ENCODE peak calls at places on chromosome 2, in five cellular contexts. One of them, this sample, is unnamed.

GRCh38 chr2:30790879-30791278 is 16.4 kb downstream of the CAPN13 start:
- DNase-seq in progenitor cell of endocrine pancreas: no peak
- DNase-seq in cardiac muscle cell: no peak
- DNase-seq in CD8-positive, alpha-beta T cell: no peak
- DNase-seq in fibroblast of villous mesenchyme: no peak
- DNase-seq in this sample: no peak

GRCh38 chr2:112251211-112251721 is 3.6 kb downstream of the ZC3H8 start:
- DNase-seq in progenitor cell of endocrine pancreas: no peak
- DNase-seq in cardiac muscle cell: no peak
- DNase-seq in CD8-positive, alpha-beta T cell: no peak
- DNase-seq in fibroblast of villous mesenchyme: peak
- DNase-seq in this sample: no peak

GRCh38 chr2:28658369-28658768 is 93.3 kb upstream of the PPP1CB start:
- DNase-seq in progenitor cell of endocrine pancreas: no peak
- DNase-seq in cardiac muscle cell: peak
- DNase-seq in CD8-positive, alpha-beta T cell: no peak
- DNase-seq in fibroblast of villous mesenchyme: peak
- DNase-seq in this sample: no peak

GRCh38 chr2:18492721-18493120 is 67.7 kb downstream of the RDH14 start:
- DNase-seq in progenitor cell of endocrine pancreas: no peak
- DNase-seq in cardiac muscle cell: no peak
- DNase-seq in CD8-positive, alpha-beta T cell: no peak
- DNase-seq in fibroblast of villous mesenchyme: no peak
- DNase-seq in this sample: no peak

GRCh38 chr2:28217042-28217740 is 175.5 kb upstream of the FOSL2 start:
- DNase-seq in progenitor cell of endocrine pancreas: no peak
- DNase-seq in cardiac muscle cell: no peak
- DNase-seq in CD8-positive, alpha-beta T cell: no peak
- DNase-seq in fibroblast of villous mesenchyme: no peak
- DNase-seq in this sample: no peak

GRCh38 chr2:1675633-1676032 is 68.7 kb downstream of the PXDN start:
- DNase-seq in progenitor cell of endocrine pancreas: no peak
- DNase-seq in cardiac muscle cell: peak
- DNase-seq in CD8-positive, alpha-beta T cell: peak
- DNase-seq in fibroblast of villous mesenchyme: peak
- DNase-seq in this sample: no peak

GRCh38 chr2:207188601-207189000 is 22.9 kb upstream of the KLF7 start:
- DNase-seq in progenitor cell of endocrine pancreas: no peak
- DNase-seq in cardiac muscle cell: peak
- DNase-seq in CD8-positive, alpha-beta T cell: no peak
- DNase-seq in fibroblast of villous mesenchyme: peak
- DNase-seq in this sample: no peak

GRCh38 chr2:133886735-133887675 is 318.7 kb upstream of the NCKAP5 start:
- DNase-seq in progenitor cell of endocrine pancreas: peak
- DNase-seq in cardiac muscle cell: peak
- DNase-seq in CD8-positive, alpha-beta T cell: peak
- DNase-seq in fibroblast of villous mesenchyme: peak
- DNase-seq in this sample: no peak

GRCh38 chr2:120978359-120979050 is 242.8 kb downstream of the GLI2 start:
- DNase-seq in progenitor cell of endocrine pancreas: no peak
- DNase-seq in cardiac muscle cell: no peak
- DNase-seq in CD8-positive, alpha-beta T cell: no peak
- DNase-seq in fibroblast of villous mesenchyme: peak
- DNase-seq in this sample: peak

GRCh38 chr2:71664161-71664560 is 210.8 kb downstream of the DYSF start:
- DNase-seq in progenitor cell of endocrine pancreas: no peak
- DNase-seq in cardiac muscle cell: no peak
- DNase-seq in CD8-positive, alpha-beta T cell: no peak
- DNase-seq in fibroblast of villous mesenchyme: no peak
- DNase-seq in this sample: no peak

GRCh38 chr2:96156011-96156820 is 11.0 kb upstream of the DUSP2 start:
- DNase-seq in progenitor cell of endocrine pancreas: no peak
- DNase-seq in cardiac muscle cell: no peak
- DNase-seq in CD8-positive, alpha-beta T cell: no peak
- DNase-seq in fibroblast of villous mesenchyme: no peak
- DNase-seq in this sample: no peak

GRCh38 chr2:72033636-72034035 is 114.0 kb downstream of the CYP26B1 start:
- DNase-seq in progenitor cell of endocrine pancreas: no peak
- DNase-seq in cardiac muscle cell: peak
- DNase-seq in CD8-positive, alpha-beta T cell: no peak
- DNase-seq in fibroblast of villous mesenchyme: no peak
- DNase-seq in this sample: no peak

GRCh38 chr2:225573603-225574002 is 174.1 kb downstream of the NYAP2 start:
- DNase-seq in progenitor cell of endocrine pancreas: no peak
- DNase-seq in cardiac muscle cell: no peak
- DNase-seq in CD8-positive, alpha-beta T cell: no peak
- DNase-seq in fibroblast of villous mesenchyme: no peak
- DNase-seq in this sample: no peak

GRCh38 chr2:120175000-120175581 is 48.1 kb downstream of the TMEM185B start:
- DNase-seq in progenitor cell of endocrine pancreas: no peak
- DNase-seq in cardiac muscle cell: peak
- DNase-seq in CD8-positive, alpha-beta T cell: no peak
- DNase-seq in fibroblast of villous mesenchyme: peak
- DNase-seq in this sample: no peak

GRCh38 chr2:190267302-190267701 is 52.3 kb downstream of the HIBCH start:
- DNase-seq in progenitor cell of endocrine pancreas: no peak
- DNase-seq in cardiac muscle cell: peak
- DNase-seq in CD8-positive, alpha-beta T cell: no peak
- DNase-seq in fibroblast of villous mesenchyme: peak
- DNase-seq in this sample: no peak

GRCh38 chr2:116747103-116747502 is 1067.4 kb upstream of the DDX18 start:
- DNase-seq in progenitor cell of endocrine pancreas: no peak
- DNase-seq in cardiac muscle cell: no peak
- DNase-seq in CD8-positive, alpha-beta T cell: no peak
- DNase-seq in fibroblast of villous mesenchyme: no peak
- DNase-seq in this sample: no peak

GRCh38 chr2:88671786-88672427 is 19.6 kb upstream of the RPIA start:
- DNase-seq in progenitor cell of endocrine pancreas: no peak
- DNase-seq in cardiac muscle cell: peak
- DNase-seq in CD8-positive, alpha-beta T cell: no peak
- DNase-seq in fibroblast of villous mesenchyme: peak
- DNase-seq in this sample: no peak

GRCh38 chr2:154623819-154624218 is 74.7 kb upstream of the KCNJ3 start:
- DNase-seq in progenitor cell of endocrine pancreas: peak
- DNase-seq in cardiac muscle cell: peak
- DNase-seq in CD8-positive, alpha-beta T cell: no peak
- DNase-seq in fibroblast of villous mesenchyme: peak
- DNase-seq in this sample: no peak

GRCh38 chr2:62817348-62817747 is 111.8 kb downstream of the EHBP1 start:
- DNase-seq in progenitor cell of endocrine pancreas: no peak
- DNase-seq in cardiac muscle cell: no peak
- DNase-seq in CD8-positive, alpha-beta T cell: no peak
- DNase-seq in fibroblast of villous mesenchyme: no peak
- DNase-seq in this sample: no peak

GRCh38 chr2:149611100-149611820 is 23.7 kb upstream of the MMADHC start:
- DNase-seq in progenitor cell of endocrine pancreas: no peak
- DNase-seq in cardiac muscle cell: no peak
- DNase-seq in CD8-positive, alpha-beta T cell: no peak
- DNase-seq in fibroblast of villous mesenchyme: no peak
- DNase-seq in this sample: no peak

GRCh38 chr2:225103737-225104141 is 61.5 kb upstream of the DOCK10 start:
- DNase-seq in progenitor cell of endocrine pancreas: no peak
- DNase-seq in cardiac muscle cell: peak
- DNase-seq in CD8-positive, alpha-beta T cell: no peak
- DNase-seq in fibroblast of villous mesenchyme: peak
- DNase-seq in this sample: no peak

DNA sequence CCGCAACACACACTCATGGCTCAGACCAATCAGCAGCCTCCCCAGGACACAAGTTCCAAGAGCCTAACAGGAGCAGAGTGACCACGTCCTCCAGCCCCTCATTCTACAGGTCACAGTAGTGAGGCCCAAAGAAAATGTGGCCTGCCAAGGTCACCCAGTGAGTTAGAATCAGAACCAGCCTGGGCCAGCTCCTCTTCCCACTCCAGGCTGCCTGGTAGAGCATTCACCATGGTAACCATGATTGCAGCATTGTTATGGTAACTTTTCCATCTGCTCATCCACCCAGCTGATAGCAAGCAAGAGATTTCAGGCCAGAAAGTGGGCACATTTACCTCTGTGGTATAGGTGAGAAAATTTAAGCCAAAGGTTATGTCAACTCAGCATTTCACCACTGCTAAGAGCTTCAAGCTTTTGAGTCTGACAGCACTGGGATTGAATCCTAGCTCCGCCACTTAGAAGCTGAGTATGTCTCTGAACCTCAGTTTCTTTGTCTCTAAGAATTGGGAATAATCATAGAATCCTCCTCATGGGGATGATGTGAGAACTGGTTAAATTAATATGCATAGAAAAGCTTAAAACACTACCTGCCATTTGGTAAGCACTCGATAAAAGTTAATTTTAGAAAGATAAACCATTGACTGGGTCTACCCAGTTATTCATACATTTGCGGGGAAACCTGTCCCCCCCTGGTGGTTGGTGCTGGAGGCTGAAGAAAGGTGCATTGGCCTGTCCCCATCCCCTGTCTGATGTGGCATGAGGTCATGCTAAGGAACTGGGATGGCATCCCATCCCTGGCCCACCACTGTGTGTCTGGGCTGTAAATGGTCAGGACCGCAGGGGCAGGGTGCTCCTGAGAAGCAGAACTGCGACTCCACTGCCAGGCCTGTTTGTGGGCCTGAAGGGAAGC is 181.5 kb downstream of the KLHL29 start:
- DNase-seq in progenitor cell of endocrine pancreas: no peak
- DNase-seq in cardiac muscle cell: no peak
- DNase-seq in CD8-positive, alpha-beta T cell: peak
- DNase-seq in fibroblast of villous mesenchyme: peak
- DNase-seq in this sample: no peak
- TF ChIP-seq CTCF in progenitor cell of endocrine pancreas: peak
- TF ChIP-seq CTCF in cardiac muscle cell: peak
- TF ChIP-seq CTCF in CD8-positive, alpha-beta T cell: no peak
- TF ChIP-seq CTCF in fibroblast of villous mesenchyme: peak
- TF ChIP-seq CTCF in this sample: peak

DNA sequence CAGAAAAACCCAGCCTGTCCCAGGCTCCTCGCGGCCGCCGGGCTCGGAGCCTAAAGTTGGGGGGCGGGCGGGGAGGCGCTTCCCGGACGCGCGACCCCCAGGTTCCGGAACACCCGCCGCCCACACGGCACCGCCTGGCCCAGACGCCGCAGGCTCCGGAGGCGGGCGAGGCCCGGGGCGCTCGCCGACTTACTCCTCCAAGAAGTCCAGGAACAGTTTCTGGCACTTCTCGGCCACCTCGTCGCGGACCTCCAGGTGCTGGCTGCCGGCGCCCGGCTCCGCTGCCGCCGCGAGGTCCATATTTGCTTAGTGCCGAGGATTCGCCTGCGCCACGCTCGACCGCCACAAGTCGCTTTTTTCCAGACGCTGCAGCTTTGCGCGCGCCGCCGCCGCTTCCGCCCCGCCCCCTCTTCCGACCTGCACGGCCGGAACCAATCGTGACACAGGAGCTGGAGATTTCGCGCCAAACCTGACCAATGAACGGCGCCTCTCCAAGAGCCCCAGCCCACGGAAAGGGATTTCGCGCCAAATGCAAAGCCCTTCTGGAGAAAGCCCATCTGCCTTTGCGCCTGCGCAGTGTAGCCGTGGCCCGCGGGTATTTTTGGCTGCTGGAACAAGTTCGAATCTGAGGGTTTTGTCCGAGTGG is at the start of gene MCM6:
- DNase-seq in progenitor cell of endocrine pancreas: peak
- DNase-seq in cardiac muscle cell: peak
- DNase-seq in CD8-positive, alpha-beta T cell: peak
- DNase-seq in fibroblast of villous mesenchyme: peak
- DNase-seq in this sample: peak
- TF ChIP-seq CTCF in progenitor cell of endocrine pancreas: peak
- TF ChIP-seq CTCF in cardiac muscle cell: no peak
- TF ChIP-seq CTCF in CD8-positive, alpha-beta T cell: no peak
- TF ChIP-seq CTCF in fibroblast of villous mesenchyme: no peak
- TF ChIP-seq CTCF in this sample: no peak

GRCh38 chr2:45788401-45788800 is 136.9 kb downstream of the PRKCE start:
- DNase-seq in progenitor cell of endocrine pancreas: no peak
- DNase-seq in cardiac muscle cell: no peak
- DNase-seq in CD8-positive, alpha-beta T cell: no peak
- DNase-seq in fibroblast of villous mesenchyme: no peak
- DNase-seq in this sample: no peak
- TF ChIP-seq CTCF in progenitor cell of endocrine pancreas: no peak
- TF ChIP-seq CTCF in cardiac muscle cell: no peak
- TF ChIP-seq CTCF in CD8-positive, alpha-beta T cell: no peak
- TF ChIP-seq CTCF in fibroblast of villous mesenchyme: no peak
- TF ChIP-seq CTCF in this sample: no peak

GRCh38 chr2:85717308-85718005 is 23.3 kb downstream of the GNLY start:
- DNase-seq in progenitor cell of endocrine pancreas: no peak
- DNase-seq in cardiac muscle cell: peak
- DNase-seq in CD8-positive, alpha-beta T cell: no peak
- DNase-seq in fibroblast of villous mesenchyme: peak
- DNase-seq in this sample: no peak
- TF ChIP-seq CTCF in progenitor cell of endocrine pancreas: no peak
- TF ChIP-seq CTCF in cardiac muscle cell: no peak
- TF ChIP-seq CTCF in CD8-positive, alpha-beta T cell: no peak
- TF ChIP-seq CTCF in fibroblast of villous mesenchyme: no peak
- TF ChIP-seq CTCF in this sample: no peak

GRCh38 chr2:238841542-238842181 is 6.2 kb upstream of the TWIST2 start:
- DNase-seq in progenitor cell of endocrine pancreas: no peak
- DNase-seq in cardiac muscle cell: peak
- DNase-seq in CD8-positive, alpha-beta T cell: no peak
- DNase-seq in fibroblast of villous mesenchyme: no peak
- DNase-seq in this sample: no peak

GRCh38 chr2:238843476-238843875 is 4.4 kb upstream of the TWIST2 start:
- DNase-seq in progenitor cell of endocrine pancreas: no peak
- DNase-seq in cardiac muscle cell: no peak
- DNase-seq in CD8-positive, alpha-beta T cell: no peak
- DNase-seq in fibroblast of villous mesenchyme: no peak
- DNase-seq in this sample: no peak

GRCh38 chr2:238835726-238836301 is 12.1 kb upstream of the TWIST2 start:
- DNase-seq in progenitor cell of endocrine pancreas: no peak
- DNase-seq in cardiac muscle cell: no peak
- DNase-seq in CD8-positive, alpha-beta T cell: no peak
- DNase-seq in fibroblast of villous mesenchyme: no peak
- DNase-seq in this sample: no peak

GRCh38 chr2:238838786-238839327 is 9.0 kb upstream of the TWIST2 start:
- DNase-seq in progenitor cell of endocrine pancreas: no peak
- DNase-seq in cardiac muscle cell: no peak
- DNase-seq in CD8-positive, alpha-beta T cell: no peak
- DNase-seq in fibroblast of villous mesenchyme: no peak
- DNase-seq in this sample: no peak

GRCh38 chr2:238839428-238839827 is 8.5 kb upstream of the TWIST2 start:
- DNase-seq in progenitor cell of endocrine pancreas: no peak
- DNase-seq in cardiac muscle cell: no peak
- DNase-seq in CD8-positive, alpha-beta T cell: no peak
- DNase-seq in fibroblast of villous mesenchyme: no peak
- DNase-seq in this sample: no peak
- TF ChIP-seq CTCF in progenitor cell of endocrine pancreas: no peak
- TF ChIP-seq CTCF in cardiac muscle cell: peak
- TF ChIP-seq CTCF in CD8-positive, alpha-beta T cell: no peak
- TF ChIP-seq CTCF in fibroblast of villous mesenchyme: peak
- TF ChIP-seq CTCF in this sample: no peak

This sample was measured in CD14-positive monocyte.